ENCODE peak calls at places on chromosomes 1 and 21, in four cellular contexts. One of them, this sample, is unnamed. For H3K4me1, the result is how much of the 10 kb centered on the place peaks cover.

GRCh38 chr1:26035203-26035958 is 10.5 kb downstream of the SLC30A2 start:
- DNase-seq in heart left ventricle: peak
- DNase-seq in mesendoderm: peak
- DNase-seq in IMR-90: peak
- DNase-seq in this sample: peak

GRCh38 chr1:173295391-173295790 is 88.3 kb upstream of the TNFSF4 start:
- DNase-seq in heart left ventricle: no peak
- DNase-seq in IMR-90: no peak
- DNase-seq in mesendoderm: no peak
- DNase-seq in this sample: no peak

GRCh38 chr1:159795534-159795933 is 6.6 kb upstream of the FCRL6 start:
- DNase-seq in IMR-90: no peak
- DNase-seq in heart left ventricle: no peak
- DNase-seq in mesendoderm: no peak
- DNase-seq in this sample: no peak

GRCh38 chr1:54497338-54497737 is 50.7 kb upstream of the ACOT11 start:
- DNase-seq in mesendoderm: no peak
- DNase-seq in heart left ventricle: no peak
- DNase-seq in IMR-90: no peak
- DNase-seq in this sample: no peak

GRCh38 chr1:82423174-82423815 is 622.6 kb downstream of the ADGRL2 start:
- DNase-seq in mesendoderm: no peak
- DNase-seq in heart left ventricle: no peak
- DNase-seq in IMR-90: no peak
- DNase-seq in this sample: no peak

GRCh38 chr1:67137307-67137753 is 2.6 kb upstream of the C1orf141 start:
- DNase-seq in IMR-90: no peak
- DNase-seq in heart left ventricle: no peak
- DNase-seq in mesendoderm: no peak
- DNase-seq in this sample: no peak

GRCh38 chr1:74681449-74681848 is 7.9 kb upstream of the ERICH3 start:
- DNase-seq in mesendoderm: no peak
- DNase-seq in IMR-90: no peak
- DNase-seq in heart left ventricle: no peak
- DNase-seq in this sample: no peak

GRCh38 chr1:171467626-171468025 is 17.7 kb upstream of the PRRC2C start:
- DNase-seq in heart left ventricle: no peak
- DNase-seq in IMR-90: no peak
- DNase-seq in mesendoderm: no peak
- DNase-seq in this sample: no peak

GRCh38 chr1:2156866-2157265 is 37.7 kb downstream of the FAAP20 start:
- DNase-seq in mesendoderm: no peak
- DNase-seq in heart left ventricle: no peak
- DNase-seq in IMR-90: no peak
- DNase-seq in this sample: no peak

GRCh38 chr1:180235502-180236239 is 5.6 kb downstream of the LHX4 start:
- DNase-seq in heart left ventricle: no peak
- DNase-seq in IMR-90: no peak
- DNase-seq in mesendoderm: peak
- DNase-seq in this sample: peak
- H3K4me3 ChIP-seq in heart left ventricle: no peak
- H3K4me3 ChIP-seq in IMR-90: no peak
- H3K4me3 ChIP-seq in mesendoderm: no peak
- H3K4me3 ChIP-seq in this sample: no peak

DNA sequence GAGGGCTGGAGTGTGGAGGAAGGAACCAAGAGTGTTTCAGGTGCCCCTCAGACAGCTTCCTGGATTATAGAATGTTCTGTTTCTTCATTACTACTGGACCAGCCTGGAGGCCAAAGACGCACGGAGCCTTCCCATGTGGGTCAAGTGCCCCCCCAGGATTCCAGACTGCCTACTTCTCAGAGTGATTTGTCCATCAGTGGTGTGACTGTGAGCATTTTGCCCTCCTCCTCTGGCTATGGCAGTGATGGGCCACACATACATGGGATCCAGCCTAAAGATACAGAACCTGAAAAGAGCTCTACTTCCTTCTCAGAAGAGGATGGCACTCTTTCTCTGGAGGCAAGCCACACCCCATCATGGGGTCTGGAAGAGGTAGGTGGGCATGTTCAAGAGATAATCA is 64.9 kb downstream of the MACF1 start:
- DNase-seq in heart left ventricle: no peak
- DNase-seq in mesendoderm: no peak
- DNase-seq in IMR-90: no peak
- DNase-seq in this sample: no peak
- H3K4me1 ChIP-seq in heart left ventricle: half or more
- H3K4me1 ChIP-seq in mesendoderm: under half
- H3K4me1 ChIP-seq in IMR-90: under half
- H3K4me1 ChIP-seq in this sample: under half

GRCh38 chr21:41933259-41934079 is 20.3 kb downstream of the C2CD2 start:
- DNase-seq in IMR-90: peak
- DNase-seq in mesendoderm: no peak
- DNase-seq in heart left ventricle: no peak
- DNase-seq in this sample: no peak
- H3K27ac ChIP-seq in IMR-90: peak
- H3K27ac ChIP-seq in mesendoderm: no peak
- H3K27ac ChIP-seq in heart left ventricle: peak
- H3K27ac ChIP-seq in this sample: peak

GRCh38 chr1:209652873-209653401 is 712 bp upstream of the LAMB3 start:
- DNase-seq in IMR-90: peak
- DNase-seq in heart left ventricle: peak
- DNase-seq in mesendoderm: peak
- DNase-seq in this sample: peak
- H3K4me3 ChIP-seq in IMR-90: no peak
- H3K4me3 ChIP-seq in heart left ventricle: no peak
- H3K4me3 ChIP-seq in mesendoderm: no peak
- H3K4me3 ChIP-seq in this sample: no peak